ENCODE peak calls at places on chromosomes 4 and X, in eight cellular contexts. D, W, I, H, E, L, S and R are unnamed samples.

GRCh38 chr4:82125170-82125862 is 248.5 kb downstream of the HNRNPD start:
- DNase-seq in S (no peak), I (no peak), W (no peak), H (no peak), L (no peak), D (no peak), E (no peak), R (no peak)

GRCh38 chrX:70505451-70505841 is 60.8 kb downstream of the DLG3 start:
- DNase-seq in L (no peak), H (no peak), S (no peak), I (no peak), D (peak; percentile 34), W (no peak), E (no peak), R (no peak)

GRCh38 chr4:169765845-169766244 is 8.1 kb upstream of the HPF1 start:
- DNase-seq in H (peak; percentile 65), I (no peak), W (no peak), D (no peak), E (no peak), S (no peak), L (no peak), R (no peak)

GRCh38 chr4:176988226-176988625 is 195.5 kb upstream of the VEGFC start:
- DNase-seq in E (peak; percentile 49), S (peak; percentile 61), H (no peak), I (no peak), L (peak; percentile 76), W (no peak), D (no peak), R (no peak)

GRCh38 chr4:10552591-10553280 is 95.5 kb upstream of the ZNF518B start:
- DNase-seq in L (no peak), I (no peak), H (no peak), W (no peak), E (no peak), S (no peak), D (no peak), R (no peak)

GRCh38 chr4:76987153-76987562 is 37.6 kb downstream of the SEPTIN11 start:
- DNase-seq in H (no peak), I (no peak), E (no peak), D (peak; percentile 69), S (no peak), W (no peak), L (no peak), R (no peak)

GRCh38 chrX:149570668-149571067 is 16.6 kb downstream of the MAGEA9B start:
- DNase-seq in D (no peak), H (no peak), S (no peak), I (no peak), E (no peak), W (no peak), L (no peak), R (no peak)

GRCh38 chrX:34119122-34119521 is 13.0 kb downstream of the FAM47A start:
- DNase-seq in L (no peak), S (no peak), W (no peak), D (no peak), H (no peak), E (no peak), I (no peak), R (no peak)

GRCh38 chr4:132865922-132866321 is 283.2 kb upstream of the PCDH10 start:
- DNase-seq in I (no peak), E (no peak), S (no peak), W (no peak), H (no peak), L (no peak), D (no peak), R (no peak)

GRCh38 chrX:85851418-85851817 is 195.9 kb downstream of the CHM start:
- DNase-seq in D (peak; percentile 37), E (peak; percentile 0), W (no peak), L (peak; percentile 1), S (peak; percentile 8), I (no peak), H (peak; percentile 3), R (no peak)

GRCh38 chr4:94897023-94897422 is 139.3 kb downstream of the BMPR1B start:
- DNase-seq in D (peak; percentile 45), I (peak; percentile 5), H (no peak), W (no peak), E (no peak), L (no peak), S (no peak), R (no peak)

GRCh38 chrX:119095936-119096335 is 23.1 kb downstream of the CT47C1 start:
- DNase-seq in E (no peak), W (no peak), L (no peak), I (no peak), D (no peak), H (no peak), S (no peak), R (no peak)

GRCh38 chrX:119089619-119090018 is 16.8 kb downstream of the CT47C1 start:
- DNase-seq in S (no peak), L (no peak), E (no peak), D (no peak), H (no peak), W (no peak), I (no peak), R (no peak)

GRCh38 chrX:119094819-119095218 is 22.0 kb downstream of the CT47C1 start:
- DNase-seq in H (no peak), D (peak; percentile 21), E (no peak), W (no peak), I (no peak), S (no peak), L (no peak), R (no peak)

GRCh38 chrX:119093991-119094741 is 21.4 kb downstream of the CT47C1 start:
- DNase-seq in S (no peak), D (no peak), W (no peak), E (no peak), H (no peak), L (peak; percentile 8), I (no peak), R (no peak)
- TF ChIP-seq REST in S (no peak), D (no peak), W (no peak), E (no peak), H (no peak), L (no peak), I (no peak), R (no peak)

GRCh38 chrX:140501940-140502468 is 2.9 kb downstream of the SOX3 start:
- DNase-seq in H (no peak), E (no peak), I (no peak), S (no peak), D (peak; percentile 53), L (no peak), W (no peak), R (no peak)

GRCh38 chrX:140503230-140503585 is 1.7 kb downstream of the SOX3 start:
- DNase-seq in H (peak; percentile 10), D (no peak), S (no peak), L (no peak), E (no peak), I (no peak), W (no peak), R (no peak)

GRCh38 chrX:140500427-140500826 is 4.4 kb downstream of the SOX3 start:
- DNase-seq in D (no peak), W (no peak), S (no peak), I (no peak), L (no peak), E (no peak), H (no peak), R (peak; percentile 49)

GRCh38 chrX:140502491-140503229 is 2.2 kb downstream of the SOX3 start:
- DNase-seq in W (no peak), I (no peak), L (no peak), H (peak; percentile 6), D (no peak), S (no peak), E (no peak), R (no peak)

GRCh38 chrX:140501321-140501720 is 3.5 kb downstream of the SOX3 start:
- DNase-seq in S (no peak), H (no peak), W (no peak), I (no peak), D (peak; percentile 48), E (no peak), L (no peak), R (no peak)
- H3K4me3 ChIP-seq in S (no peak overlapping the region), H (no peak overlapping the region), W (no peak overlapping the region), I (no peak overlapping the region), D (peak overlapping the region; percentile 62), E (no peak overlapping the region), L (no peak overlapping the region), R (no peak overlapping the region)

DNA sequence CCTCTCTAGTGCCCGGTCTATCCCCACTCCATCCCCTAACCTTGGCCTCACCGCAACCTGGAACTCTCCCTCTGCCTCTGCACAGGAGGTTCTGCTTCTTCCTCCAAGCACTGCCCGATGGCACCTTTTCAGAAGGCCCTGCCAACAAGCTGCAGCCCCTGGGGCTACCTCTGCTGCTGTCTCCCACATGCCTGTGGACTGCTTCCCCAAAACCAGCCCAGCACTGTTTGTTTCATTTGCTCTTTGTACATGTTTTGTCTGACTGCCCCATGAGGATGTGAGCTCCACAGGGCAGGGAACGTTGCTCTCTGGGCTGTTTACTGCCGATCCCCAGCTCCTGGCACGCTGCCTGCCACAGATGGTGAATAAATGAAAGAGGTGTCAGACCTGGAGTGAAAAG is 85.4 kb downstream of the INTS6L start:
- DNase-seq in L (no peak), E (no peak), I (no peak), H (no peak), W (no peak), D (no peak), S (no peak), R (no peak)
- TF ChIP-seq REST in L (no peak), E (no peak), I (no peak), H (no peak), W (no peak), D (no peak), S (no peak), R (no peak)

GRCh38 chrX:153449306-153450113 is 3.7 kb upstream of the TREX2 start:
- DNase-seq in E (no peak), W (no peak), S (no peak), L (no peak), H (no peak), I (no peak), D (no peak), R (no peak)
- H3K4me3 ChIP-seq in E (no peak overlapping the region), W (no peak overlapping the region), S (no peak overlapping the region), L (no peak overlapping the region), H (no peak overlapping the region), I (no peak overlapping the region), D (no peak overlapping the region), R (no peak overlapping the region)

GRCh38 chrX:9522756-9523155 is 57.9 kb downstream of the TBL1X start:
- DNase-seq in D (no peak), H (no peak), W (no peak), S (no peak), E (no peak), I (no peak), L (no peak), R (no peak)
- TF ChIP-seq REST in D (no peak), H (no peak), W (no peak), S (no peak), E (no peak), I (no peak), L (no peak), R (no peak)

DNA sequence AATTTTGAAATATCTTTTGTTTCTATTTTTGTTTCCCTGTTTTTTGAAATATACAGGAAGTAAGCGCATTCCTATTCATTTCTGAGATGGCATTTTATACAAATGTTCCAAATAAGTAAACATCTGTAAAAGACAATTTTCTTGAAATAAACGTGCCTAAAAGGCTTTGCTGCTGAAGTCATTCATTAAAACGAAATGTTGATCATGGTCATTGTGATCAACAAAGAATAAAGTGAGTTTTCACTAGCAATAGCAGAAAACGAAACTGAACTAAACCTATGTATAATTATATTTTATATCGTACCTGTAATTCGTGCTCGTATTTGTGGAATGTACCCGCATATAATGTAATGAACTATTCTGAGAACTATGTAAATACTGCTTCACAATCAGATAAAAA is 221.2 kb downstream of the MGST2 start:
- DNase-seq in E (no peak), I (no peak), L (no peak), W (no peak), D (no peak), S (no peak), H (no peak), R (no peak)
- H3K4me3 ChIP-seq in E (no peak overlapping the region), I (no peak overlapping the region), L (no peak overlapping the region), W (no peak overlapping the region), D (no peak overlapping the region), S (no peak overlapping the region), H (peak overlapping the region; percentile 52), R (no peak overlapping the region)